ENCODE peak calls at places on chromosome 5, in four cellular contexts. Z is lung, A is mammary epithelial cell, S is right atrium auricular region. E is an unnamed sample. For H3K9me3 and H3K27me3, the result is how much of the 10 kb centered on the place peaks cover.

GRCh38 chr5:91386120-91386519 is 3.0 kb upstream of the ARRDC3 start:
- DNase-seq in Z (no peak), S (no peak), A (no peak), E (no peak)

GRCh38 chr5:37054391-37054790 is 177.8 kb downstream of the NIPBL start:
- DNase-seq in A (no peak), S (no peak), Z (no peak), E (no peak)

GRCh38 chr5:93349613-93350012 is 231.4 kb downstream of the NR2F1-AS1 start:
- DNase-seq in Z (no peak), S (no peak), A (peak), E (no peak)

GRCh38 chr5:180516440-180516839 is 22.3 kb downstream of the CNOT6 start:
- DNase-seq in Z (no peak), A (no peak), S (no peak), E (no peak)

GRCh38 chr5:103452666-103453065 is 109.9 kb downstream of the NUDT12 start:
- DNase-seq in Z (no peak), S (no peak), A (no peak), E (peak)

GRCh38 chr5:132260714-132261615 is 3.5 kb downstream of the PDLIM4 start:
- DNase-seq in A (peak), Z (no peak), S (peak), E (peak)

GRCh38 chr5:60529001-60529400 is 171.0 kb downstream of the DEPDC1B start:
- DNase-seq in A (no peak), Z (no peak), S (no peak), E (no peak)

GRCh38 chr5:142800776-142801494 is 30.8 kb downstream of the ARHGAP26 start:
- DNase-seq in A (no peak), S (no peak), Z (no peak), E (no peak)

GRCh38 chr5:140214831-140215230 is 39.8 kb downstream of the CYSTM1 start:
- DNase-seq in Z (no peak), S (no peak), A (peak), E (peak)

GRCh38 chr5:134138416-134139376 is 24.2 kb downstream of the TCF7 start:
- DNase-seq in Z (no peak), A (peak), S (peak), E (peak)

GRCh38 chr5:156188026-156188425 is 138.9 kb upstream of the SGCD start:
- DNase-seq in S (no peak), Z (no peak), A (no peak), E (peak)

GRCh38 chr5:145222622-145223021 is 612.5 kb downstream of the PRELID2 start:
- DNase-seq in S (no peak), Z (no peak), A (no peak), E (no peak)

GRCh38 chr5:113252066-113252465 is 182.7 kb downstream of the TSSK1B start:
- DNase-seq in A (no peak), S (no peak), Z (no peak), E (no peak)

GRCh38 chr5:63931841-63932240 is 30.4 kb downstream of the HTR1A start:
- DNase-seq in S (no peak), Z (no peak), A (no peak), E (no peak)

GRCh38 chr5:172699423-172699822 is 58.4 kb downstream of the NEURL1B start:
- DNase-seq in Z (no peak), S (no peak), A (no peak), E (no peak)

GRCh38 chr5:83745821-83746220 is 25.2 kb upstream of the HAPLN1 start:
- DNase-seq in Z (no peak), A (no peak), S (no peak), E (no peak)

GRCh38 chr5:154713615-154714125 is 41.5 kb upstream of the LARP1 start:
- DNase-seq in A (peak), S (no peak), Z (no peak), E (no peak)

GRCh38 chr5:95823738-95824609 is 1.4 kb upstream of the GLRX start:
- DNase-seq in Z (no peak), S (peak), A (no peak), E (peak)

GRCh38 chr5:98839469-98840383 is 66.3 kb downstream of the RGMB start:
- DNase-seq in S (no peak), A (no peak), Z (no peak), E (no peak)

GRCh38 chr5:148730955-148731898 is 76.9 kb upstream of the HTR4 start:
- DNase-seq in S (peak), Z (peak), A (peak), E (peak)

GRCh38 chr5:67799732-67800234 is 415.8 kb upstream of the PIK3R1 start:
- DNase-seq in A (no peak), Z (peak), S (peak), E (no peak)

GRCh38 chr5:80369521-80369920 is 38.3 kb upstream of the ZFYVE16 start:
- DNase-seq in Z (no peak), S (no peak), A (no peak), E (no peak)

GRCh38 chr5:146878471-146879172 is at the start of gene PPP2R2B:
- DNase-seq in S (no peak), Z (no peak), A (peak), E (peak)

GRCh38 chr5:132073231-132074013 is at the start of gene CSF2:
- DNase-seq in S (no peak), A (peak), Z (peak), E (peak)

GRCh38 chr5:595285-595684 is 16.9 kb upstream of the CEP72 start:
- DNase-seq in A (no peak), Z (no peak), S (no peak), E (no peak)

GRCh38 chr5:143065996-143066522 is 295.9 kb downstream of the ARHGAP26 start:
- DNase-seq in A (no peak), S (no peak), Z (no peak), E (no peak)

GRCh38 chr5:102591650-102592049 is 92.8 kb upstream of the SLCO6A1 start:
- DNase-seq in S (no peak), Z (no peak), A (no peak), E (no peak)

GRCh38 chr5:50730336-50730735 is 63.9 kb downstream of the PARP8 start:
- DNase-seq in A (no peak), S (no peak), Z (no peak), E (no peak)

GRCh38 chr5:128586848-128587247 is 48.8 kb upstream of the FBN2 start:
- DNase-seq in A (no peak), S (no peak), Z (no peak), E (no peak)

GRCh38 chr5:92092239-92092638 is 709.1 kb upstream of the ARRDC3 start:
- DNase-seq in Z (no peak), S (no peak), A (no peak), E (no peak)

GRCh38 chr5:60521379-60522298 is 178.3 kb downstream of the DEPDC1B start:
- DNase-seq in A (no peak), Z (no peak), S (no peak), E (no peak)

GRCh38 chr5:95808013-95808685 is 14.4 kb downstream of the GLRX start:
- DNase-seq in Z (no peak), A (no peak), S (peak), E (no peak)

GRCh38 chr5:123035950-123036390 is 555 bp downstream of the PPIC start:
- DNase-seq in S (peak), A (peak), Z (peak), E (peak)

GRCh38 chr5:127210082-127210481 is 80.5 kb upstream of the MEGF10 start:
- DNase-seq in A (peak), S (no peak), Z (no peak), E (no peak)

GRCh38 chr5:157492886-157493285 is 32.9 kb downstream of the NIPAL4 start:
- DNase-seq in A (no peak), S (no peak), Z (no peak), E (no peak)

GRCh38 chr5:113242481-113243348 is 192.1 kb downstream of the TSSK1B start:
- DNase-seq in Z (no peak), S (no peak), A (peak), E (peak)

GRCh38 chr5:11384441-11385250 is 519.6 kb downstream of the CTNND2 start:
- DNase-seq in S (no peak), Z (no peak), A (peak), E (no peak)

GRCh38 chr5:115561176-115561575 is 16.6 kb upstream of the FEM1C start:
- DNase-seq in Z (no peak), S (no peak), A (peak), E (no peak)

GRCh38 chr5:33411498-33411897 is 29.3 kb upstream of the TARS1 start:
- DNase-seq in Z (no peak), A (no peak), S (no peak), E (no peak)

GRCh38 chr5:33408816-33409215 is 31.9 kb upstream of the TARS1 start:
- DNase-seq in S (no peak), Z (no peak), A (no peak), E (no peak)

GRCh38 chr5:33410221-33410620 is 30.5 kb upstream of the TARS1 start:
- DNase-seq in A (no peak), S (no peak), Z (no peak), E (no peak)

GRCh38 chr5:33409435-33410146 is 31.2 kb upstream of the TARS1 start:
- DNase-seq in Z (no peak), A (no peak), S (no peak), E (no peak)
- H3K4me3 ChIP-seq in Z (no peak), A (no peak), S (no peak), E (no peak)

DNA sequence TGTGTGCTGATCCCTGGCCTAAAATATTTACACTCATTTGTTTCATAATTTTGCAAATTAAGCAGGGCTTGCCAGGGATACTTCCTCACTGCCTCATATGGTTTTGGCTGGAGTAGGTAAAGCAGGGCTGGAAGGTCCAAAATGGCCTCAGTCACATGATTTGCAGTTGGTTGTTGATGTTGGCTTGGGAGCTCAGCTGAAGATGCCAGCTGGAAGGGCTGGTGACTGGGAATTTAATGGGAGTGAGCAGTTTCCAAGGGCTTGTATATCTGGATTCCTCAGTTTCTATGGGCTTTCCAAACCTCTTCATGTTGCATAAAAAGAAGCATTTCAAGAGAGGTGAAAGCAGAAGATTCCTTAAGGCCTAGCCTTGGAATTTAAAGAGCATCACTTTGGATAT is 729.3 kb downstream of the CDH18 start:
- DNase-seq in Z (no peak), A (no peak), S (no peak), E (peak)
- H3K9me3 ChIP-seq in Z (under half), A (under half), S (under half), E (under half)

GRCh38 chr5:57719216-57719615 is 236.6 kb upstream of the ACTBL2 start:
- DNase-seq in Z (no peak), S (no peak), A (no peak), E (no peak)
- H3K27me3 ChIP-seq in Z (under half), S (under half), A (under half), E (under half)

GRCh38 chr5:177445052-177446016 is 1.3 kb upstream of the PRR7 start:
- DNase-seq in S (no peak), A (no peak), Z (no peak), E (no peak)
- H3K4me3 ChIP-seq in S (no peak), A (no peak), Z (no peak), E (peak)

GRCh38 chr5:178711572-178711971 is 18.9 kb downstream of the ZNF354A start:
- DNase-seq in A (no peak), Z (no peak), S (no peak), E (no peak)
- H3K9me3 ChIP-seq in A (half or more), Z (half or more), S (under half), E (half or more)

DNA sequence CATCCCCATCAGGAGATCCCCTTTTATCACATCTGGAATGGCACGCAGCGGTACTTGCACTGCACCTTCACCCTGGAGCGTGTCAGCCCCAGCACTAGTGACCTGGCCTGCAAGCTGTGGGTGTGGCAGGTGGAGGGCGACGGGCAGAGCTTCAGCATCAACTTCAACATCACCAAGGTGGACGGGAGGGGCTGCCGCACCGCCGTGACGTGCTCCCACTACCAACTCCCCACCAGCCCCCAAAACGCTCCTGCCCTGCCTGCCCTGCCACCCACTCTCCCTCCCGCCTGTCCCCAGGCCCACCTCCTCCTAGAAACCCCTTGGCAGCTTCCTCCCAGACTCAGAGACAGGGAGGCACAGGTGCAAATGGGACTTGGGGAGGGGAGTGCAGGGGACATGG is 20.7 kb downstream of the HK3 start:
- DNase-seq in Z (no peak), S (no peak), A (no peak), E (no peak)
- H3K27me3 ChIP-seq in Z (under half), S (under half), A (under half), E (under half)

GRCh38 chr5:174259691-174260420 is 214.3 kb downstream of the NSG2 start:
- DNase-seq in A (no peak), Z (no peak), S (no peak), E (no peak)
- H3K4me3 ChIP-seq in A (no peak), Z (no peak), S (no peak), E (no peak)

GRCh38 chr5:3962113-3962512 is 366.5 kb downstream of the IRX1 start:
- DNase-seq in S (no peak), A (no peak), Z (no peak), E (peak)
- H3K9me3 ChIP-seq in S (under half), A (under half), Z (under half), E (under half)

GRCh38 chr5:170614071-170614490 is 110.3 kb downstream of the KCNIP1 start:
- DNase-seq in A (no peak), S (no peak), Z (no peak), E (no peak)

GRCh38 chr5:170606939-170607338 is 103.1 kb downstream of the KCNIP1 start:
- DNase-seq in Z (no peak), S (no peak), A (no peak), E (no peak)

GRCh38 chr5:170612256-170612656 is 108.4 kb downstream of the KCNIP1 start:
- DNase-seq in Z (no peak), S (no peak), A (no peak), E (no peak)

DNA sequence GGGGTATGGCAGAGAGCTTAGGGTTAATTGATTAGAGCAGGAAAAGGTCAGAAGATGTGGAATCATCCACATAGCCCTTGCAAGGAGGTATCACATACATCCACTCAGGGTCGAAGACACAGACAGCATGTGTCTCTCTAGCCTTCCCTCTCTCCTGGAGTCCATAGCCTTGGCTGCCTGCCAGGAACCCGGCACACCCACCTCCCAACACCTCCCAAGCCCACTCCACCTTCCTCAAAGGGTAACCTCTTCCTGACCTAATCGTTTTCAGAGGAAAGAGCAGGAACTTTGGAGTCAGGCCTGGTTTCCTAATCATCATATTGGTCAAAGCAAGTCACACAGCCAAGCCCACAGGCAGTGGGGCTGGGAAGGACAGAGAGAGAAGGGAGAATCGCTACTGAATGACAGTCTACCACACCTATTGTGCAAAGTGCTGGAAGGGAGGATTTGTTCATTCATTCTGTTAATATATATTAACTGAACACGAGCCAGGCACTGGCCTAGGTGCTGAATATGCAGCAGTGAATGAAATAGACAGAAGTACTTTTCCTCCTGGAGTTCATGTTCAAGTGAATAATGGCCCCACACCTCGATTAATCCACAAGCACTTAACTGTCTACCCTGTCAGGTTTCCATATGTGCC is 107.7 kb downstream of the KCNIP1 start:
- DNase-seq in A (no peak), Z (no peak), S (no peak), E (peak)
- H3K27me3 ChIP-seq in A (under half), Z (under half), S (under half), E (under half)